ENCODE peak calls at places on chromosomes 16 and 17, in eight cellular contexts. D, A, Q, F, Z, C, N and G are unnamed samples.

GRCh38 chr17:50037321-50038107 is 18.4 kb upstream of the ITGA3 start:
- DNase-seq in D (no peak), A (peak), Q (no peak), F (peak), Z (peak), C (no peak), N (peak), G (no peak)

GRCh38 chr16:10565167-10565566 is 15.2 kb downstream of the EMP2 start:
- DNase-seq in D (no peak), A (no peak), Q (no peak), F (no peak), Z (peak), C (no peak), N (no peak), G (no peak)

GRCh38 chr16:89123001-89123830 is 29.6 kb downstream of the ACSF3 start:
- DNase-seq in D (no peak), A (peak), Q (no peak), F (no peak), Z (no peak), C (no peak), N (no peak), G (no peak)

GRCh38 chr17:63490858-63491400 is 14.1 kb downstream of the ACE start:
- DNase-seq in D (no peak), A (no peak), Q (no peak), F (no peak), Z (no peak), C (no peak), N (no peak), G (no peak)

GRCh38 chr17:74860229-74860998 is 729 bp upstream of the GRIN2C start:
- DNase-seq in D (no peak), A (peak), Q (no peak), F (no peak), Z (no peak), C (no peak), N (no peak), G (no peak)

GRCh38 chr17:7502987-7503386 is 18.8 kb downstream of the POLR2A start:
- DNase-seq in D (no peak), A (no peak), Q (no peak), F (no peak), Z (no peak), C (no peak), N (no peak), G (no peak)

GRCh38 chr16:29906520-29907244 is 6.4 kb downstream of the ASPHD1 start:
- DNase-seq in D (no peak), A (no peak), Q (no peak), F (no peak), Z (no peak), C (no peak), N (no peak), G (no peak)

GRCh38 chr16:19294156-19294649 is 8.7 kb downstream of the CLEC19A start:
- DNase-seq in D (no peak), A (peak), Q (no peak), F (no peak), Z (no peak), C (no peak), N (peak), G (no peak)

GRCh38 chr17:66098040-66098439 is 93.9 kb downstream of the CEP112 start:
- DNase-seq in D (no peak), A (peak), Q (no peak), F (no peak), Z (peak), C (no peak), N (peak), G (no peak)

GRCh38 chr16:57260294-57260929 is 15.4 kb downstream of the ARL2BP start:
- DNase-seq in D (peak), A (no peak), Q (no peak), F (peak), Z (peak), C (peak), N (peak), G (peak)

GRCh38 chr17:78268960-78269892 is 37.8 kb downstream of the TMEM235 start:
- DNase-seq in D (no peak), A (peak), Q (no peak), F (no peak), Z (peak), C (no peak), N (peak), G (no peak)

GRCh38 chr17:850086-850827 is 68.1 kb downstream of the MRM3 start:
- DNase-seq in D (no peak), A (no peak), Q (no peak), F (no peak), Z (no peak), C (no peak), N (no peak), G (no peak)

GRCh38 chr17:1005361-1005946 is 8.5 kb downstream of the TIMM22 start:
- DNase-seq in D (peak), A (peak), Q (no peak), F (no peak), Z (peak), C (no peak), N (peak), G (no peak)

GRCh38 chr17:18070861-18071340 is 16.8 kb upstream of the DRG2 start:
- DNase-seq in D (no peak), A (peak), Q (no peak), F (peak), Z (peak), C (no peak), N (peak), G (no peak)

GRCh38 chr17:65987988-65988387 is 203.9 kb downstream of the CEP112 start:
- DNase-seq in D (no peak), A (peak), Q (no peak), F (peak), Z (peak), C (no peak), N (peak), G (peak)

GRCh38 chr16:69522732-69523404 is 42.9 kb upstream of the NFAT5 start:
- DNase-seq in D (no peak), A (peak), Q (no peak), F (no peak), Z (no peak), C (no peak), N (no peak), G (no peak)

GRCh38 chr17:82871776-82872561 is 32.1 kb upstream of the ZNF750 start:
- DNase-seq in D (no peak), A (no peak), Q (no peak), F (no peak), Z (no peak), C (no peak), N (no peak), G (no peak)

GRCh38 chr16:74455213-74455612 is 33.9 kb upstream of the CLEC18B start:
- DNase-seq in D (no peak), A (no peak), Q (no peak), F (no peak), Z (no peak), C (no peak), N (peak), G (peak)